ENCODE peak calls at places on chromosomes 7 and 10, in five cellular contexts. One of them, this sample, is unnamed.

GRCh38 chr10:22554481-22555182 is 159.7 kb downstream of the PIP4K2A start:
- DNase-seq in RWPE1: no peak
- DNase-seq in fibroblast of pulmonary artery: peak
- DNase-seq in BE2C: peak
- DNase-seq in coronary artery: peak
- DNase-seq in this sample: peak

GRCh38 chr7:111029141-111029572 is 61.8 kb upstream of the LRRN3 start:
- DNase-seq in BE2C: no peak
- DNase-seq in RWPE1: no peak
- DNase-seq in fibroblast of pulmonary artery: no peak
- DNase-seq in coronary artery: no peak
- DNase-seq in this sample: no peak

GRCh38 chr7:14691597-14692203 is 210.9 kb downstream of the DGKB start:
- DNase-seq in fibroblast of pulmonary artery: peak
- DNase-seq in RWPE1: peak
- DNase-seq in coronary artery: no peak
- DNase-seq in BE2C: peak
- DNase-seq in this sample: no peak

GRCh38 chr10:13390604-13391522 is 42.8 kb upstream of the SEPHS1 start:
- DNase-seq in coronary artery: no peak
- DNase-seq in RWPE1: no peak
- DNase-seq in fibroblast of pulmonary artery: peak
- DNase-seq in BE2C: no peak
- DNase-seq in this sample: no peak

GRCh38 chr7:120320218-120320961 is 47.4 kb downstream of the KCND2 start:
- DNase-seq in RWPE1: no peak
- DNase-seq in BE2C: no peak
- DNase-seq in fibroblast of pulmonary artery: no peak
- DNase-seq in coronary artery: no peak
- DNase-seq in this sample: no peak

GRCh38 chr10:3747248-3747960 is 37.6 kb downstream of the KLF6 start:
- DNase-seq in RWPE1: no peak
- DNase-seq in fibroblast of pulmonary artery: no peak
- DNase-seq in coronary artery: no peak
- DNase-seq in BE2C: no peak
- DNase-seq in this sample: peak

GRCh38 chr10:35928017-35928619 is 286.0 kb upstream of the FZD8 start:
- DNase-seq in RWPE1: no peak
- DNase-seq in fibroblast of pulmonary artery: no peak
- DNase-seq in BE2C: no peak
- DNase-seq in coronary artery: no peak
- DNase-seq in this sample: no peak

GRCh38 chr10:132539431-132539839 is 1.8 kb downstream of the INPP5A start:
- DNase-seq in BE2C: no peak
- DNase-seq in coronary artery: peak
- DNase-seq in fibroblast of pulmonary artery: no peak
- DNase-seq in RWPE1: no peak
- DNase-seq in this sample: no peak

GRCh38 chr7:5198741-5199140 is 8.7 kb downstream of the WIPI2 start:
- DNase-seq in coronary artery: no peak
- DNase-seq in BE2C: no peak
- DNase-seq in RWPE1: no peak
- DNase-seq in fibroblast of pulmonary artery: no peak
- DNase-seq in this sample: no peak
- TF ChIP-seq CTCF in coronary artery: no peak
- TF ChIP-seq CTCF in BE2C: no peak
- TF ChIP-seq CTCF in RWPE1: no peak
- TF ChIP-seq CTCF in fibroblast of pulmonary artery: no peak
- TF ChIP-seq CTCF in this sample: no peak

GRCh38 chr7:100109521-100110163 is 8.2 kb downstream of the AP4M1 start:
- DNase-seq in fibroblast of pulmonary artery: no peak
- DNase-seq in BE2C: no peak
- DNase-seq in coronary artery: no peak
- DNase-seq in RWPE1: no peak
- DNase-seq in this sample: no peak
- TF ChIP-seq CTCF in fibroblast of pulmonary artery: no peak
- TF ChIP-seq CTCF in BE2C: peak
- TF ChIP-seq CTCF in coronary artery: no peak
- TF ChIP-seq CTCF in RWPE1: no peak
- TF ChIP-seq CTCF in this sample: peak

DNA sequence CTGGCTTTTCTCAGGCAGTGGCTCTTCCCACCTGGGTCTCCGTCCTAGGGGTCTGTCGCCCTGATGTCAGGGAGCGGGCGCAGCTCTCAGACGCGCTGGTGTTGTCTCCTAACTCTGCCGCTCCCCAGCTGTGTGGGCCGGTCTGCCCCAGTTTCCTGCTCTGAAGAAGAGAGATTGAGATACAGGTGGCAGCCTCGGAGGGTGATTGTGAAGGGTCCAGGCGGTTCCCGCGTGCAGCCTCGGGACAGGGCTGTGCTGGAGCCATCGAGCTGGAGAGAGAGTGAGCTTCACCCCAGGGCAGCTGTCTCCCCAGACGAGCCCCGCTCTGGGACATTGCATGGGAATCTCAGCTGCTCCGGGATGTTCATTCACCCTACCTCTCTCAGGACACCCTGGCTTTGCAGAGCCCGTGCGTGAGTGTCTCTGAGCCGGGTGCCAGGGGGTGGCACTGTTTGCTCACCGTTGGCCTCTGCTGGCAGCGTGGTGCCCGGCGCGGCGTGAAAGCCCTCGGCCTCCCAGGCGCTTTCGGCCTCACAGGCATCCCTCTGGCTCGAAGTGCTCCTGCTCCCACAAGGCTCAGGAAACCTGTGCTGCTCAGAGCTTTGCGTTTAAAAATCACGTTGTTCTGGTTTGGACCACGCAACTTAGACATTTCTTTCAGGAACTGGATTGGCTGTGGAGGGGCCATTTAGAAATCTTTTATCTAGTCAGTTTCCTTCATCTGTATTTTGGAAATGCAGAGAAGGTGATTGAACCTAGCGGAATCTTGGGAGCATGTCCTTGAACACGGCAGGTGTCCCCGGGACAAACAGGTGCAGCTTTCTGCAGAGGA is 33.8 kb upstream of the ZFAND2A start:
- DNase-seq in coronary artery: no peak
- DNase-seq in BE2C: peak
- DNase-seq in RWPE1: peak
- DNase-seq in fibroblast of pulmonary artery: peak
- DNase-seq in this sample: no peak
- TF ChIP-seq CTCF in coronary artery: no peak
- TF ChIP-seq CTCF in BE2C: peak
- TF ChIP-seq CTCF in RWPE1: peak
- TF ChIP-seq CTCF in fibroblast of pulmonary artery: peak
- TF ChIP-seq CTCF in this sample: peak

GRCh38 chr7:19119901-19120486 is 2.6 kb upstream of the TWIST1 start:
- DNase-seq in BE2C: no peak
- DNase-seq in fibroblast of pulmonary artery: no peak
- DNase-seq in coronary artery: no peak
- DNase-seq in RWPE1: no peak
- DNase-seq in this sample: no peak

GRCh38 chr7:19117870-19118608 is 603 bp upstream of the TWIST1 start:
- DNase-seq in fibroblast of pulmonary artery: peak
- DNase-seq in RWPE1: no peak
- DNase-seq in coronary artery: no peak
- DNase-seq in BE2C: no peak
- DNase-seq in this sample: no peak

GRCh38 chr7:19119372-19119771 is 1.9 kb upstream of the TWIST1 start:
- DNase-seq in fibroblast of pulmonary artery: no peak
- DNase-seq in RWPE1: no peak
- DNase-seq in BE2C: no peak
- DNase-seq in coronary artery: no peak
- DNase-seq in this sample: no peak

GRCh38 chr7:19118896-19119301 is 1.5 kb upstream of the TWIST1 start:
- DNase-seq in fibroblast of pulmonary artery: no peak
- DNase-seq in BE2C: no peak
- DNase-seq in RWPE1: no peak
- DNase-seq in coronary artery: no peak
- DNase-seq in this sample: no peak

DNA sequence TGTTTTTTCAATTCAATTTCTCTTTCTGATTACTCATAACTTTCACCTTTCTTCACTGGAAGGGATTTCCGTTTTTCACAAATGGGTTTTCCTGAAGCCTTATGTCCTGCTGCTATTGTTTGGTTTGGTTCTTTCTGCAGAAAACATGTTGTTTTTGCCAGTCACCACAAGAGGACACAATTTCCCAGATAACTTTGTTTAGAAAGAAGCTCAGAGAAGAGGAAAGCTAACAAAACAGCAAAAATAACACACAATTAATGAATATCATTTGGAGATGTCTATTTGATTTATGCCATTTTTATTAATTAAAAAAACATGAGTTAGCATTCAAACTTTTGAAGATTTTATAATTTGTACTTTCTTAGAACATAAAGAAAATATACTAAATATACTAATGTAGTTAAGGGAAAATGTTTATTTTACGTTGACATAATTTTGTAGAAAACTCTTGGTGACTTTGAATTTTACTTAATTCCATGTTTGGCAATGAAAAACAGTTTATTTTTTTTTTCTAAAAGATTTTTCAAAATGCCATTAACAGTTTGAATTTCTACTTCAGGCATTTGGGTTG is 4.7 kb upstream of the TWIST1 start:
- DNase-seq in coronary artery: no peak
- DNase-seq in BE2C: no peak
- DNase-seq in fibroblast of pulmonary artery: peak
- DNase-seq in RWPE1: no peak
- DNase-seq in this sample: no peak
- TF ChIP-seq CTCF in coronary artery: peak
- TF ChIP-seq CTCF in BE2C: peak
- TF ChIP-seq CTCF in fibroblast of pulmonary artery: peak
- TF ChIP-seq CTCF in RWPE1: peak
- TF ChIP-seq CTCF in this sample: peak

GRCh38 chr7:76316984-76317781 is 14.7 kb downstream of the HSPB1 start:
- DNase-seq in RWPE1: no peak
- DNase-seq in fibroblast of pulmonary artery: no peak
- DNase-seq in coronary artery: no peak
- DNase-seq in BE2C: no peak
- DNase-seq in this sample: no peak

GRCh38 chr7:76314042-76314721 is 11.7 kb downstream of the HSPB1 start:
- DNase-seq in fibroblast of pulmonary artery: peak
- DNase-seq in RWPE1: peak
- DNase-seq in BE2C: peak
- DNase-seq in coronary artery: peak
- DNase-seq in this sample: peak

GRCh38 chr7:76315372-76315771 is 12.9 kb downstream of the HSPB1 start:
- DNase-seq in fibroblast of pulmonary artery: no peak
- DNase-seq in RWPE1: no peak
- DNase-seq in coronary artery: no peak
- DNase-seq in BE2C: no peak
- DNase-seq in this sample: no peak

GRCh38 chr7:76317782-76318487 is 15.5 kb downstream of the HSPB1 start:
- DNase-seq in coronary artery: peak
- DNase-seq in BE2C: peak
- DNase-seq in fibroblast of pulmonary artery: peak
- DNase-seq in RWPE1: peak
- DNase-seq in this sample: peak

DNA sequence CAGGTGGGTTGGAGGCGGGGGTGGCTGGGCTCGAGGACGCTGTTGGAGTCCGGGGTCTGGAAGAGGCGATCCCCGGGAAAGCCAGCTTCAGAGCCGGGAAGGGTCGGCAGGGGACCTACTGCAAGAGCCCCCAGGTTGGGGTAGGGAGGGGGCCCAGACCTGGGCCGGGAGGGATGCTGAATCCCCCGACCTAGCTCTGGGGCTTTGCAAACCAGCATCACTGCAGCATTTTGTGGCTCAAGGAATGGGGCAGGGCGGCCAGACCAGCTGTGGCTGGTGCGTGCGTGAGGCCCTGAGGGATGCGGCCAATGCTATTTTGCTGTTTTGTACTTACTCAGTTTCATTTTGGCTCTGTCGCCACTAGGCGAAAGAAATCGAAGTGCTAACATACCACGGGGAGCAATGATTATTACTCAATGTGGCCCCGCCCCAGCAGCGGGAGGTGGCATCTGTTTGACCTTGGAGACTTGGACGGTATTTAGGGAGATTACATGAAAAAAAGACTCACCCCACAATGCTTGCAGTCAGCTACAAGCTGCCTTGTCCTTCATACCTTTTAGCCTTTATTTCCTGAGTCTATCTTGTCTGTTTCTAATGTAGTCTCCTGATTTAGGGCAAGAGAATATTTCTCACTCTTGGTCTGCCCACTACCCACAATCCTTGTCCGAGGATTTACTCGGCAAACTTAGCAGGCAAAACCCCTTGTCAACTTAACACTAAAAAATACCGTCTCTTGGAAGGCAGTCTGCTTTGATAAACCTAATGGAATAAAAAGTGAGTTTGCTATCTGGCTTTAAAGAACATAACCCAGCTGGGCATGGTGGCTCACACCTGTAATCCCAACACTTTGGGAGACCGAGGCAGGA is 16.2 kb downstream of the HSPB1 start:
- DNase-seq in fibroblast of pulmonary artery: peak
- DNase-seq in RWPE1: peak
- DNase-seq in BE2C: peak
- DNase-seq in coronary artery: peak
- DNase-seq in this sample: peak
- TF ChIP-seq CTCF in fibroblast of pulmonary artery: peak
- TF ChIP-seq CTCF in RWPE1: no peak
- TF ChIP-seq CTCF in BE2C: peak
- TF ChIP-seq CTCF in coronary artery: peak
- TF ChIP-seq CTCF in this sample: peak

DNA sequence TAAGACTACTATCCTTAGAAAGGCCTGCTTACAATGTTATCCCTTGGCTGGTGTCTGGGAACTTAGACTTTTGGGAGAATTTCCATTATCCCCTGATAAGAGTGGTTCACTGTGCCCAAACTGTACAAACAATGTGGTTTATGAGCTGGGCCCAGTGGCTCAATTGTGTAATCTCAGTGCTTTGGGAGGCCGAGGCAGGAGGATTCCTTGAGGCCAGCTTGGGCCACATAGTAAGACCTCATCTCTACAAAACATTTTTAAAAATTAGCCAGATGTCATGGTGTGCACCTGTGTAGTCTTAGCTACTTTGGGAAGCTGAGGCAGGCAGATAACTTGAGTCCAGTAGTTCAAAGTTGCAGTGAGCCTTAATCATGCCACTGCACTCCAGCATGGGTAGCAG is 21.5 kb downstream of the PTPN12 start:
- DNase-seq in RWPE1: no peak
- DNase-seq in coronary artery: no peak
- DNase-seq in BE2C: no peak
- DNase-seq in fibroblast of pulmonary artery: no peak
- DNase-seq in this sample: no peak
- TF ChIP-seq CTCF in RWPE1: no peak
- TF ChIP-seq CTCF in coronary artery: no peak
- TF ChIP-seq CTCF in BE2C: no peak
- TF ChIP-seq CTCF in fibroblast of pulmonary artery: no peak
- TF ChIP-seq CTCF in this sample: no peak

GRCh38 chr7:70735313-70735712 is 396.6 kb upstream of the GALNT17 start:
- DNase-seq in fibroblast of pulmonary artery: no peak
- DNase-seq in RWPE1: no peak
- DNase-seq in coronary artery: no peak
- DNase-seq in BE2C: no peak
- DNase-seq in this sample: no peak
- TF ChIP-seq CTCF in fibroblast of pulmonary artery: no peak
- TF ChIP-seq CTCF in RWPE1: no peak
- TF ChIP-seq CTCF in coronary artery: no peak
- TF ChIP-seq CTCF in BE2C: no peak
- TF ChIP-seq CTCF in this sample: no peak

GRCh38 chr7:7969306-7970112 is 913 bp downstream of the GLCCI1 start:
- DNase-seq in fibroblast of pulmonary artery: peak
- DNase-seq in coronary artery: peak
- DNase-seq in RWPE1: peak
- DNase-seq in BE2C: peak
- DNase-seq in this sample: peak
- TF ChIP-seq CTCF in fibroblast of pulmonary artery: no peak
- TF ChIP-seq CTCF in coronary artery: no peak
- TF ChIP-seq CTCF in RWPE1: no peak
- TF ChIP-seq CTCF in BE2C: peak
- TF ChIP-seq CTCF in this sample: peak

This sample was measured in osteocyte.